ENCODE peak calls at places on chromosomes 7 and 10, in eight cellular contexts. B is right lobe of liver, L is spleen, T is A549, G is IMR-90, Q is body of pancreas, R is upper lobe of left lung, X is uterus. J is an unnamed sample.

GRCh38 chr10:5555031-5555510 is 30.3 kb downstream of the CALML3 start:
- DNase-seq in Q (no peak), G (no peak), B (peak; percentile 44), X (no peak), L (peak; percentile 64), T (no peak), R (no peak), J (no peak)

GRCh38 chr7:44975331-44976039 is 3.3 kb downstream of the MYO1G start:
- DNase-seq in Q (no peak), R (no peak), X (no peak), B (no peak), T (no peak), L (no peak), G (no peak), J (no peak)

GRCh38 chr10:91409069-91409868 is 875 bp upstream of the HECTD2 start:
- DNase-seq in G (peak; percentile 80), T (peak; percentile 86), L (no peak), X (peak; percentile 91), Q (peak; percentile 86), B (peak; percentile 84), R (peak; percentile 80), J (peak; percentile 87)

GRCh38 chr7:66537380-66537779 is 91.3 kb upstream of the KCTD7 start:
- DNase-seq in T (no peak), B (peak; percentile 65), Q (no peak), R (no peak), L (no peak), G (no peak), X (no peak), J (no peak)

GRCh38 chr7:20358106-20358505 is 27.4 kb downstream of the ITGB8 start:
- DNase-seq in B (no peak), Q (no peak), L (no peak), T (no peak), G (no peak), X (no peak), R (no peak), J (no peak)

GRCh38 chr10:80539421-80539999 is 1.8 kb downstream of the SH2D4B start:
- DNase-seq in G (no peak), L (peak; percentile 53), X (no peak), Q (no peak), R (no peak), T (no peak), B (no peak), J (no peak)

GRCh38 chr7:137957887-137958286 is 44.0 kb downstream of the CREB3L2 start:
- DNase-seq in G (no peak), T (no peak), L (no peak), B (no peak), R (no peak), Q (no peak), X (no peak), J (no peak)

GRCh38 chr7:129676017-129676897 is 64.7 kb downstream of the NRF1 start:
- DNase-seq in R (no peak), X (no peak), G (no peak), B (no peak), T (no peak), Q (peak; percentile 12), L (no peak), J (no peak)

GRCh38 chr7:47808321-47808720 is 139.9 kb downstream of the PKD1L1 start:
- DNase-seq in T (no peak), B (no peak), L (no peak), G (no peak), R (no peak), X (no peak), Q (no peak), J (no peak)

GRCh38 chr7:47358357-47358756 is 223.6 kb downstream of the TNS3 start:
- DNase-seq in B (no peak), T (no peak), G (no peak), R (peak; percentile 17), X (no peak), L (peak; percentile 73), Q (peak; percentile 33), J (no peak)

GRCh38 chr10:44985175-44985681 is 6.6 kb upstream of the DEPP1 start:
- DNase-seq in Q (peak; percentile 59), B (peak; percentile 25), R (peak; percentile 43), L (no peak), T (no peak), G (peak; percentile 69), X (peak; percentile 14), J (no peak)

GRCh38 chr7:115019882-115020605 is 98.2 kb downstream of the MDFIC start:
- DNase-seq in X (no peak), Q (no peak), B (no peak), T (no peak), L (no peak), G (no peak), R (no peak), J (no peak)

GRCh38 chr10:130283234-130283574 is 147.0 kb downstream of the GLRX3 start:
- DNase-seq in R (no peak), T (no peak), Q (no peak), G (no peak), L (no peak), B (no peak), X (no peak), J (no peak)

GRCh38 chr7:46764100-46764941 is 817.6 kb downstream of the TNS3 start:
- DNase-seq in B (peak; percentile 53), L (no peak), X (peak; percentile 65), R (peak; percentile 25), T (peak; percentile 88), Q (peak; percentile 11), G (peak; percentile 97), J (peak; percentile 64)

GRCh38 chr10:86419101-86419500 is 52.5 kb upstream of the GRID1 start:
- DNase-seq in Q (no peak), L (no peak), T (no peak), G (no peak), B (no peak), X (no peak), R (no peak), J (no peak)

GRCh38 chr7:23597908-23598224 is 684 bp downstream of the CCDC126 start:
- DNase-seq in X (no peak), G (no peak), T (no peak), R (no peak), Q (no peak), B (no peak), L (no peak), J (no peak)

GRCh38 chr7:144830024-144830785 is 5.6 kb downstream of the TPK1 start:
- DNase-seq in G (no peak), T (no peak), Q (no peak), X (no peak), B (no peak), R (no peak), L (no peak), J (no peak)

DNA sequence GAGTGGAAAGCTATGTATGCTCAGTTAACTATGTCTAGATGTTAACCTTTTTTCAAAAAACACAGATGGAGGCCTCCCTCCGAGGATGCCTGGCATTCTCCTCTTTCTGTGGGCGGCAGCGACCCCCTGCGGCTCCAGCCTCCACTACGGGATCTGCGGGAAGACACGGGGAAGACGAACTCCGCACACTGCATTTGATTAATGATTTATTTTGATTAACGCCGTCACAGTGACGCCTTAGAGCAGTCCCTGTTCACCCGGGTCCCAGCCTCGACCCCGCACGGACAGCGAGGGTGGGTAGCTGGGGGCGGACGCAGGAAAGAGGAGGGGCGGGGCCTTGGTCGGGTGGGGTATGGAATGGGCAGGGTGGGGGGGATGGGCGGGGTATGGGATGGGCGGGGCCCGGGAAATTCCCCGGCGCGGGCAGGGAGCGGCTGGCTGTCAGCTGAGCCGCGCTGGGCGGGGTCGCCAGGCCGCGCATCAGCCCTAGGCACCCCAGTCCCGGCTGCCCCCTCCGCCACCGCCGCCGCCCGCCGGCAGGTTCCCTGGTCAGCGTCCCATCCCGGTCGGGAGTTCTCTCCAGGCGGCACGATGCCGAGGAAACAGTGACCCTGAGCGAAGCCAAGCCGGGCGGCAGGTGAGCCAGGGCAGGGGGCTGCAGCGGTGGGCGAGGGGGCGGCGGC is at the start of gene OPTN:
- DNase-seq in L (peak; percentile 92), B (peak; percentile 81), Q (peak; percentile 81), G (peak; percentile 83), X (peak; percentile 79), T (peak; percentile 87), R (peak; percentile 79), J (peak; percentile 74)
- TF ChIP-seq POLR2A in L (no peak), B (peak; percentile 72), Q (peak; percentile 55), G (peak; percentile 69), X (peak; percentile 56), T (peak; percentile 30), R (no peak), J (peak; percentile 63)

GRCh38 chr7:76303057-76303828 is 770 bp downstream of the HSPB1 start:
- DNase-seq in G (peak; percentile 92), R (peak; percentile 89), L (peak; percentile 92), X (peak; percentile 89), T (peak; percentile 93), Q (peak; percentile 89), B (peak; percentile 93), J (no peak)
- TF ChIP-seq POLR2A in G (no peak), R (no peak), L (no peak), X (peak; percentile 50), T (no peak), Q (peak; percentile 41), B (peak; percentile 70), J (peak; percentile 2)

GRCh38 chr10:95820363-95820762 is 64.4 kb downstream of the ENTPD1 start:
- DNase-seq in R (no peak), X (no peak), L (no peak), G (no peak), T (no peak), Q (no peak), B (no peak), J (no peak)

GRCh38 chr10:95818663-95819062 is 62.7 kb downstream of the ENTPD1 start:
- DNase-seq in X (no peak), L (no peak), T (no peak), G (peak; percentile 82), B (no peak), R (no peak), Q (no peak), J (no peak)

GRCh38 chr10:95815701-95816100 is 59.7 kb downstream of the ENTPD1 start:
- DNase-seq in T (no peak), X (no peak), G (no peak), R (no peak), B (no peak), L (no peak), Q (no peak), J (no peak)

GRCh38 chr10:95819620-95820329 is 63.8 kb downstream of the ENTPD1 start:
- DNase-seq in X (no peak), G (no peak), Q (no peak), T (no peak), L (no peak), R (no peak), B (no peak), J (no peak)

DNA sequence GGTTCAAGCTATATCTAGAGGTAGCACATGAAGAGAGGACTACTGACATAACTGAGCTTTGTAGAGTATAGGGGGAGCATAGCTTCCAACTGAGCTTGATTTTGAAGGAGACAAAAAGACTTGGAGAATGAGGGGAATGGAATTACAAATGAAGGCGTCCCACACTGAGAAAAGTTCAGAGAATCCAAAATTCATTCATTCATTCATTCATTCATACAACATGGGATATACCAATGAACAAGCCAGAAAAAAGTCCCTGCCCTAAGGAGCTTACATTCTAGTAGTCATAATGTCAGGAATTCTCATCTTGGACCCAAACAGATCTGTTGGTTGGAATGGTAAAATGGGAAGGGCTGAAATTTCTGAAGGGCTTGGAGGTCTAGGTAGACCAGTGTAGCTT is 62.0 kb downstream of the ENTPD1 start:
- DNase-seq in Q (no peak), G (no peak), R (no peak), L (no peak), X (no peak), T (no peak), B (no peak), J (no peak)
- TF ChIP-seq POLR2A in Q (no peak), G (no peak), R (no peak), L (no peak), X (no peak), T (no peak), B (no peak), J (no peak)

GRCh38 chr10:3783313-3783689 is 1.7 kb downstream of the KLF6 start:
- DNase-seq in X (peak; percentile 76), L (peak; percentile 91), T (peak; percentile 48), Q (peak; percentile 73), G (peak; percentile 86), R (peak; percentile 51), B (peak; percentile 71), J (no peak)
- TF ChIP-seq POLR2A in X (peak; percentile 14), L (peak; percentile 78), T (no peak), Q (peak; percentile 83), G (peak; percentile 61), R (no peak), B (peak; percentile 52), J (no peak)